ENCODE peak calls at places on chromosome 12, in six cellular contexts. One of them, this sample, is unnamed.

GRCh38 chr12:45435945-45436710 is 220.2 kb downstream of the ANO6 start:
- DNase-seq in cerebellar cortex: no peak
- DNase-seq in stimulated activated naive CD8-positive, alpha-beta T cell treated with anti-CD3 and anti-CD28 coated beads, Interleukin-15, Interleukin-2, amounts not matched to agents 100 U/mL and 50 U/mL, for 24 hours: no peak
- DNase-seq in LHCN-M2: peak; percentile 11
- DNase-seq in cardiac muscle cell: no peak
- DNase-seq in HCT116: no peak
- DNase-seq in this sample: no peak

GRCh38 chr12:122856999-122857671 is 21.9 kb downstream of the HIP1R start:
- DNase-seq in stimulated activated naive CD8-positive, alpha-beta T cell treated with anti-CD3 and anti-CD28 coated beads, Interleukin-15, Interleukin-2, amounts not matched to agents 100 U/mL and 50 U/mL, for 24 hours: no peak
- DNase-seq in LHCN-M2: peak; percentile 30
- DNase-seq in cerebellar cortex: no peak
- DNase-seq in cardiac muscle cell: no peak
- DNase-seq in HCT116: no peak
- DNase-seq in this sample: no peak

GRCh38 chr12:42180990-42181611 is 36.4 kb upstream of the GXYLT1 start:
- DNase-seq in LHCN-M2: peak; percentile 46
- DNase-seq in HCT116: no peak
- DNase-seq in stimulated activated naive CD8-positive, alpha-beta T cell treated with anti-CD3 and anti-CD28 coated beads, Interleukin-15, Interleukin-2, amounts not matched to agents 100 U/mL and 50 U/mL, for 24 hours: no peak
- DNase-seq in cardiac muscle cell: no peak
- DNase-seq in cerebellar cortex: no peak
- DNase-seq in this sample: peak; percentile 2

GRCh38 chr12:69131073-69131472 is 108.3 kb upstream of the CPSF6 start:
- DNase-seq in stimulated activated naive CD8-positive, alpha-beta T cell treated with anti-CD3 and anti-CD28 coated beads, Interleukin-15, Interleukin-2, amounts not matched to agents 100 U/mL and 50 U/mL, for 24 hours: no peak
- DNase-seq in cerebellar cortex: no peak
- DNase-seq in HCT116: no peak
- DNase-seq in LHCN-M2: no peak
- DNase-seq in cardiac muscle cell: no peak
- DNase-seq in this sample: no peak

GRCh38 chr12:65656904-65657351 is 167.4 kb upstream of the HMGA2 start:
- DNase-seq in cerebellar cortex: peak; percentile 52
- DNase-seq in LHCN-M2: peak; percentile 100
- DNase-seq in HCT116: peak; percentile 97
- DNase-seq in stimulated activated naive CD8-positive, alpha-beta T cell treated with anti-CD3 and anti-CD28 coated beads, Interleukin-15, Interleukin-2, amounts not matched to agents 100 U/mL and 50 U/mL, for 24 hours: peak; percentile 6
- DNase-seq in cardiac muscle cell: no peak
- DNase-seq in this sample: no peak

GRCh38 chr12:51980051-51980808 is 26.5 kb upstream of the TAMALIN start:
- DNase-seq in stimulated activated naive CD8-positive, alpha-beta T cell treated with anti-CD3 and anti-CD28 coated beads, Interleukin-15, Interleukin-2, amounts not matched to agents 100 U/mL and 50 U/mL, for 24 hours: peak; percentile 65
- DNase-seq in cardiac muscle cell: peak; percentile 71
- DNase-seq in cerebellar cortex: peak; percentile 82
- DNase-seq in HCT116: no peak
- DNase-seq in LHCN-M2: peak; percentile 52
- DNase-seq in this sample: peak; percentile 58

GRCh38 chr12:52235822-52236291 is 2.8 kb downstream of the KRT7 start:
- DNase-seq in cerebellar cortex: no peak
- DNase-seq in HCT116: no peak
- DNase-seq in stimulated activated naive CD8-positive, alpha-beta T cell treated with anti-CD3 and anti-CD28 coated beads, Interleukin-15, Interleukin-2, amounts not matched to agents 100 U/mL and 50 U/mL, for 24 hours: no peak
- DNase-seq in LHCN-M2: no peak
- DNase-seq in cardiac muscle cell: no peak
- DNase-seq in this sample: peak; percentile 26

GRCh38 chr12:19158909-19159308 is 29.4 kb downstream of the PLEKHA5 start:
- DNase-seq in stimulated activated naive CD8-positive, alpha-beta T cell treated with anti-CD3 and anti-CD28 coated beads, Interleukin-15, Interleukin-2, amounts not matched to agents 100 U/mL and 50 U/mL, for 24 hours: no peak
- DNase-seq in HCT116: no peak
- DNase-seq in LHCN-M2: peak; percentile 72
- DNase-seq in cardiac muscle cell: no peak
- DNase-seq in cerebellar cortex: no peak
- DNase-seq in this sample: no peak

GRCh38 chr12:103742349-103742784 is 98.7 kb downstream of the NT5DC3 start:
- DNase-seq in cardiac muscle cell: no peak
- DNase-seq in HCT116: no peak
- DNase-seq in LHCN-M2: no peak
- DNase-seq in stimulated activated naive CD8-positive, alpha-beta T cell treated with anti-CD3 and anti-CD28 coated beads, Interleukin-15, Interleukin-2, amounts not matched to agents 100 U/mL and 50 U/mL, for 24 hours: no peak
- DNase-seq in cerebellar cortex: peak; percentile 76
- DNase-seq in this sample: no peak

GRCh38 chr12:85016423-85016822 is 19.7 kb downstream of the TSPAN19 start:
- DNase-seq in stimulated activated naive CD8-positive, alpha-beta T cell treated with anti-CD3 and anti-CD28 coated beads, Interleukin-15, Interleukin-2, amounts not matched to agents 100 U/mL and 50 U/mL, for 24 hours: no peak
- DNase-seq in cerebellar cortex: no peak
- DNase-seq in LHCN-M2: peak; percentile 98
- DNase-seq in HCT116: peak; percentile 91
- DNase-seq in cardiac muscle cell: no peak
- DNase-seq in this sample: no peak

GRCh38 chr12:52442600-52443061 is 8.5 kb upstream of the KRT75 start:
- DNase-seq in HCT116: peak; percentile 59
- DNase-seq in stimulated activated naive CD8-positive, alpha-beta T cell treated with anti-CD3 and anti-CD28 coated beads, Interleukin-15, Interleukin-2, amounts not matched to agents 100 U/mL and 50 U/mL, for 24 hours: no peak
- DNase-seq in cerebellar cortex: no peak
- DNase-seq in LHCN-M2: peak; percentile 70
- DNase-seq in cardiac muscle cell: peak; percentile 61
- DNase-seq in this sample: no peak

GRCh38 chr12:39372204-39372925 is 70.6 kb downstream of the KIF21A start:
- DNase-seq in HCT116: no peak
- DNase-seq in cardiac muscle cell: no peak
- DNase-seq in LHCN-M2: no peak
- DNase-seq in cerebellar cortex: no peak
- DNase-seq in stimulated activated naive CD8-positive, alpha-beta T cell treated with anti-CD3 and anti-CD28 coated beads, Interleukin-15, Interleukin-2, amounts not matched to agents 100 U/mL and 50 U/mL, for 24 hours: no peak
- DNase-seq in this sample: no peak

GRCh38 chr12:31041033-31041564 is 32.6 kb upstream of the DDX11 start:
- DNase-seq in stimulated activated naive CD8-positive, alpha-beta T cell treated with anti-CD3 and anti-CD28 coated beads, Interleukin-15, Interleukin-2, amounts not matched to agents 100 U/mL and 50 U/mL, for 24 hours: no peak
- DNase-seq in LHCN-M2: no peak
- DNase-seq in cardiac muscle cell: no peak
- DNase-seq in HCT116: no peak
- DNase-seq in cerebellar cortex: no peak
- DNase-seq in this sample: no peak

GRCh38 chr12:52007158-52007921 is 594 bp downstream of the TAMALIN start:
- DNase-seq in HCT116: no peak
- DNase-seq in stimulated activated naive CD8-positive, alpha-beta T cell treated with anti-CD3 and anti-CD28 coated beads, Interleukin-15, Interleukin-2, amounts not matched to agents 100 U/mL and 50 U/mL, for 24 hours: peak; percentile 60
- DNase-seq in LHCN-M2: no peak
- DNase-seq in cardiac muscle cell: no peak
- DNase-seq in cerebellar cortex: no peak
- DNase-seq in this sample: peak; percentile 77

GRCh38 chr12:24424376-24424775 is 474.9 kb upstream of the SOX5 start:
- DNase-seq in LHCN-M2: no peak
- DNase-seq in cardiac muscle cell: no peak
- DNase-seq in HCT116: no peak
- DNase-seq in stimulated activated naive CD8-positive, alpha-beta T cell treated with anti-CD3 and anti-CD28 coated beads, Interleukin-15, Interleukin-2, amounts not matched to agents 100 U/mL and 50 U/mL, for 24 hours: no peak
- DNase-seq in cerebellar cortex: no peak
- DNase-seq in this sample: no peak

GRCh38 chr12:124609041-124609984 is 41.9 kb upstream of the NCOR2 start:
- DNase-seq in LHCN-M2: no peak
- DNase-seq in cerebellar cortex: no peak
- DNase-seq in HCT116: peak; percentile 64
- DNase-seq in cardiac muscle cell: no peak
- DNase-seq in stimulated activated naive CD8-positive, alpha-beta T cell treated with anti-CD3 and anti-CD28 coated beads, Interleukin-15, Interleukin-2, amounts not matched to agents 100 U/mL and 50 U/mL, for 24 hours: peak; percentile 77
- DNase-seq in this sample: peak; percentile 56

GRCh38 chr12:90910958-90911357 is 44.0 kb downstream of the CCER1 start:
- DNase-seq in stimulated activated naive CD8-positive, alpha-beta T cell treated with anti-CD3 and anti-CD28 coated beads, Interleukin-15, Interleukin-2, amounts not matched to agents 100 U/mL and 50 U/mL, for 24 hours: no peak
- DNase-seq in cerebellar cortex: no peak
- DNase-seq in LHCN-M2: no peak
- DNase-seq in cardiac muscle cell: no peak
- DNase-seq in HCT116: no peak
- DNase-seq in this sample: no peak

GRCh38 chr12:95440401-95440800 is 33.6 kb upstream of the METAP2 start:
- DNase-seq in stimulated activated naive CD8-positive, alpha-beta T cell treated with anti-CD3 and anti-CD28 coated beads, Interleukin-15, Interleukin-2, amounts not matched to agents 100 U/mL and 50 U/mL, for 24 hours: no peak
- DNase-seq in cardiac muscle cell: no peak
- DNase-seq in cerebellar cortex: no peak
- DNase-seq in HCT116: no peak
- DNase-seq in LHCN-M2: peak; percentile 53
- DNase-seq in this sample: peak; percentile 31

GRCh38 chr12:56716458-56716857 is 8.6 kb downstream of the NACA start:
- DNase-seq in stimulated activated naive CD8-positive, alpha-beta T cell treated with anti-CD3 and anti-CD28 coated beads, Interleukin-15, Interleukin-2, amounts not matched to agents 100 U/mL and 50 U/mL, for 24 hours: no peak
- DNase-seq in cerebellar cortex: no peak
- DNase-seq in cardiac muscle cell: no peak
- DNase-seq in HCT116: no peak
- DNase-seq in LHCN-M2: no peak
- DNase-seq in this sample: no peak

GRCh38 chr12:2640709-2641108 is 154.1 kb upstream of the FKBP4 start:
- DNase-seq in cardiac muscle cell: no peak
- DNase-seq in cerebellar cortex: no peak
- DNase-seq in HCT116: peak; percentile 81
- DNase-seq in stimulated activated naive CD8-positive, alpha-beta T cell treated with anti-CD3 and anti-CD28 coated beads, Interleukin-15, Interleukin-2, amounts not matched to agents 100 U/mL and 50 U/mL, for 24 hours: peak; percentile 41
- DNase-seq in LHCN-M2: peak; percentile 95
- DNase-seq in this sample: no peak

GRCh38 chr12:20460956-20461355 is 92.6 kb downstream of the PDE3A start:
- DNase-seq in HCT116: no peak
- DNase-seq in cardiac muscle cell: no peak
- DNase-seq in stimulated activated naive CD8-positive, alpha-beta T cell treated with anti-CD3 and anti-CD28 coated beads, Interleukin-15, Interleukin-2, amounts not matched to agents 100 U/mL and 50 U/mL, for 24 hours: no peak
- DNase-seq in cerebellar cortex: no peak
- DNase-seq in LHCN-M2: no peak
- DNase-seq in this sample: no peak

This sample was measured in NCI-H526.